ENCODE peak calls at places on chromosomes 2 and 18, in seven cellular contexts. One of them, this sample, is unnamed.

GRCh38 chr18:61379827-61380226 is 46.6 kb downstream of the CDH20 start:
- DNase-seq in activated CD8-positive, alpha-beta memory T cell treated with anti-CD3 and anti-CD28 coated beads for 48 hours: no peak
- DNase-seq in skeletal muscle cell: no peak
- DNase-seq in astrocyte: no peak
- DNase-seq in NCI-H69: peak
- DNase-seq in neural crest cell: no peak
- DNase-seq in GM20000: no peak
- DNase-seq in this sample: no peak

GRCh38 chr2:205902041-205902898 is 183.7 kb downstream of the INO80D start:
- DNase-seq in activated CD8-positive, alpha-beta memory T cell treated with anti-CD3 and anti-CD28 coated beads for 48 hours: no peak
- DNase-seq in skeletal muscle cell: no peak
- DNase-seq in astrocyte: no peak
- DNase-seq in NCI-H69: peak
- DNase-seq in neural crest cell: no peak
- DNase-seq in GM20000: no peak
- DNase-seq in this sample: no peak

GRCh38 chr2:204468689-204469429 is 76.4 kb upstream of the PARD3B start:
- DNase-seq in activated CD8-positive, alpha-beta memory T cell treated with anti-CD3 and anti-CD28 coated beads for 48 hours: no peak
- DNase-seq in skeletal muscle cell: peak
- DNase-seq in astrocyte: peak
- DNase-seq in NCI-H69: no peak
- DNase-seq in neural crest cell: no peak
- DNase-seq in GM20000: no peak
- DNase-seq in this sample: no peak

GRCh38 chr2:158481116-158481515 is 24.4 kb downstream of the PKP4 start:
- DNase-seq in activated CD8-positive, alpha-beta memory T cell treated with anti-CD3 and anti-CD28 coated beads for 48 hours: no peak
- DNase-seq in skeletal muscle cell: no peak
- DNase-seq in astrocyte: no peak
- DNase-seq in NCI-H69: no peak
- DNase-seq in neural crest cell: no peak
- DNase-seq in GM20000: no peak
- DNase-seq in this sample: no peak

GRCh38 chr18:4068552-4069158 is 386.5 kb downstream of the DLGAP1 start:
- DNase-seq in activated CD8-positive, alpha-beta memory T cell treated with anti-CD3 and anti-CD28 coated beads for 48 hours: peak
- DNase-seq in skeletal muscle cell: peak
- DNase-seq in astrocyte: peak
- DNase-seq in NCI-H69: peak
- DNase-seq in neural crest cell: peak
- DNase-seq in GM20000: peak
- DNase-seq in this sample: peak

GRCh38 chr18:67924656-67925055 is 408.1 kb upstream of the DSEL start:
- DNase-seq in activated CD8-positive, alpha-beta memory T cell treated with anti-CD3 and anti-CD28 coated beads for 48 hours: no peak
- DNase-seq in skeletal muscle cell: no peak
- DNase-seq in astrocyte: no peak
- DNase-seq in NCI-H69: no peak
- DNase-seq in neural crest cell: no peak
- DNase-seq in GM20000: no peak
- DNase-seq in this sample: no peak

GRCh38 chr18:61435064-61435652 is 101.9 kb downstream of the CDH20 start:
- DNase-seq in activated CD8-positive, alpha-beta memory T cell treated with anti-CD3 and anti-CD28 coated beads for 48 hours: no peak
- DNase-seq in skeletal muscle cell: no peak
- DNase-seq in astrocyte: no peak
- DNase-seq in NCI-H69: peak
- DNase-seq in neural crest cell: no peak
- DNase-seq in GM20000: peak
- DNase-seq in this sample: no peak

GRCh38 chr2:118185210-118186109 is 97.2 kb downstream of the INSIG2 start:
- DNase-seq in activated CD8-positive, alpha-beta memory T cell treated with anti-CD3 and anti-CD28 coated beads for 48 hours: peak
- DNase-seq in skeletal muscle cell: no peak
- DNase-seq in astrocyte: peak
- DNase-seq in NCI-H69: peak
- DNase-seq in neural crest cell: peak
- DNase-seq in GM20000: peak
- DNase-seq in this sample: peak

GRCh38 chr18:12391487-12392136 is 14.6 kb upstream of the AFG3L2 start:
- DNase-seq in activated CD8-positive, alpha-beta memory T cell treated with anti-CD3 and anti-CD28 coated beads for 48 hours: no peak
- DNase-seq in skeletal muscle cell: no peak
- DNase-seq in astrocyte: peak
- DNase-seq in NCI-H69: peak
- DNase-seq in neural crest cell: peak
- DNase-seq in GM20000: peak
- DNase-seq in this sample: no peak